ENCODE peak calls at places on chromosomes 13 and 19, in ten cellular contexts. One of them, this sample, is unnamed.

GRCh38 chr13:28637714-28638355 is 21.1 kb upstream of the POMP start:
- DNase-seq in cardiac fibroblast: no peak
- DNase-seq in dorsolateral prefrontal cortex: no peak
- DNase-seq in NCI-H345: no peak
- DNase-seq in frontal cortex: no peak
- DNase-seq in posterior cingulate gyrus: no peak
- DNase-seq in osteocyte: no peak
- DNase-seq in NCI-H774: no peak
- DNase-seq in uterus: no peak
- DNase-seq in glomerular endothelial cell: no peak
- DNase-seq in this sample: no peak

GRCh38 chr13:96540656-96541055 is 450.7 kb downstream of the HS6ST3 start:
- DNase-seq in cardiac fibroblast: no peak
- DNase-seq in dorsolateral prefrontal cortex: no peak
- DNase-seq in NCI-H345: no peak
- DNase-seq in frontal cortex: no peak
- DNase-seq in posterior cingulate gyrus: no peak
- DNase-seq in osteocyte: no peak
- DNase-seq in NCI-H774: no peak
- DNase-seq in uterus: no peak
- DNase-seq in glomerular endothelial cell: no peak
- DNase-seq in this sample: no peak

GRCh38 chr19:5782945-5783919 is 1.3 kb downstream of the PRR22 start:
- DNase-seq in cardiac fibroblast: no peak
- DNase-seq in dorsolateral prefrontal cortex: no peak
- DNase-seq in NCI-H345: no peak
- DNase-seq in frontal cortex: no peak
- DNase-seq in posterior cingulate gyrus: no peak
- DNase-seq in osteocyte: no peak
- DNase-seq in NCI-H774: no peak
- DNase-seq in uterus: no peak
- DNase-seq in glomerular endothelial cell: no peak
- DNase-seq in this sample: no peak

GRCh38 chr13:77698211-77699058 is 948 bp downstream of the SLAIN1 start:
- DNase-seq in cardiac fibroblast: peak; percentile 2
- DNase-seq in dorsolateral prefrontal cortex: peak; percentile 44
- DNase-seq in NCI-H345: peak; percentile 73
- DNase-seq in frontal cortex: peak; percentile 34
- DNase-seq in posterior cingulate gyrus: peak; percentile 78
- DNase-seq in osteocyte: no peak
- DNase-seq in NCI-H774: no peak
- DNase-seq in uterus: peak; percentile 16
- DNase-seq in glomerular endothelial cell: no peak
- DNase-seq in this sample: no peak

GRCh38 chr19:52945652-52946321 is 16.9 kb downstream of the ZNF816 start:
- DNase-seq in cardiac fibroblast: no peak
- DNase-seq in dorsolateral prefrontal cortex: no peak
- DNase-seq in NCI-H345: no peak
- DNase-seq in frontal cortex: no peak
- DNase-seq in posterior cingulate gyrus: no peak
- DNase-seq in osteocyte: no peak
- DNase-seq in NCI-H774: no peak
- DNase-seq in uterus: no peak
- DNase-seq in glomerular endothelial cell: no peak
- DNase-seq in this sample: no peak

GRCh38 chr19:29665826-29666633 is 769 bp downstream of the PLEKHF1 start:
- DNase-seq in cardiac fibroblast: peak; percentile 88
- DNase-seq in dorsolateral prefrontal cortex: no peak
- DNase-seq in NCI-H345: no peak
- DNase-seq in frontal cortex: no peak
- DNase-seq in posterior cingulate gyrus: peak; percentile 59
- DNase-seq in osteocyte: no peak
- DNase-seq in NCI-H774: no peak
- DNase-seq in uterus: peak; percentile 54
- DNase-seq in glomerular endothelial cell: no peak
- DNase-seq in this sample: no peak

GRCh38 chr19:10855879-10856522 is 7.8 kb downstream of the C19orf38 start:
- DNase-seq in cardiac fibroblast: peak; percentile 25
- DNase-seq in dorsolateral prefrontal cortex: no peak
- DNase-seq in NCI-H345: no peak
- DNase-seq in frontal cortex: no peak
- DNase-seq in posterior cingulate gyrus: no peak
- DNase-seq in osteocyte: no peak
- DNase-seq in NCI-H774: no peak
- DNase-seq in uterus: no peak
- DNase-seq in glomerular endothelial cell: no peak
- DNase-seq in this sample: no peak

GRCh38 chr19:11274533-11275086 is 12.3 kb upstream of the DOCK6 start:
- DNase-seq in cardiac fibroblast: no peak
- DNase-seq in dorsolateral prefrontal cortex: no peak
- DNase-seq in NCI-H345: no peak
- DNase-seq in frontal cortex: no peak
- DNase-seq in posterior cingulate gyrus: no peak
- DNase-seq in osteocyte: no peak
- DNase-seq in NCI-H774: no peak
- DNase-seq in uterus: no peak
- DNase-seq in glomerular endothelial cell: no peak
- DNase-seq in this sample: no peak

GRCh38 chr19:18319591-18320135 is 3.2 kb downstream of the LSM4 start:
- DNase-seq in cardiac fibroblast: no peak
- DNase-seq in dorsolateral prefrontal cortex: no peak
- DNase-seq in NCI-H345: no peak
- DNase-seq in frontal cortex: no peak
- DNase-seq in posterior cingulate gyrus: no peak
- DNase-seq in osteocyte: no peak
- DNase-seq in NCI-H774: no peak
- DNase-seq in uterus: no peak
- DNase-seq in glomerular endothelial cell: no peak
- DNase-seq in this sample: no peak

GRCh38 chr13:100946588-100946987 is 272.0 kb upstream of the TMTC4 start:
- DNase-seq in cardiac fibroblast: no peak
- DNase-seq in dorsolateral prefrontal cortex: no peak
- DNase-seq in NCI-H345: no peak
- DNase-seq in frontal cortex: no peak
- DNase-seq in posterior cingulate gyrus: no peak
- DNase-seq in osteocyte: no peak
- DNase-seq in NCI-H774: no peak
- DNase-seq in uterus: no peak
- DNase-seq in glomerular endothelial cell: no peak
- DNase-seq in this sample: no peak

GRCh38 chr13:111212517-111212873 is 97.4 kb downstream of the ARHGEF7 start:
- DNase-seq in cardiac fibroblast: no peak
- DNase-seq in dorsolateral prefrontal cortex: no peak
- DNase-seq in NCI-H345: no peak
- DNase-seq in frontal cortex: no peak
- DNase-seq in posterior cingulate gyrus: no peak
- DNase-seq in osteocyte: peak; percentile 17
- DNase-seq in NCI-H774: no peak
- DNase-seq in uterus: no peak
- DNase-seq in glomerular endothelial cell: no peak
- DNase-seq in this sample: no peak

GRCh38 chr19:47417107-47417745 is 2.1 kb downstream of the MEIS3 start:
- DNase-seq in cardiac fibroblast: no peak
- DNase-seq in dorsolateral prefrontal cortex: no peak
- DNase-seq in NCI-H345: no peak
- DNase-seq in frontal cortex: no peak
- DNase-seq in posterior cingulate gyrus: no peak
- DNase-seq in osteocyte: no peak
- DNase-seq in NCI-H774: no peak
- DNase-seq in uterus: no peak
- DNase-seq in glomerular endothelial cell: no peak
- DNase-seq in this sample: no peak

GRCh38 chr19:42273407-42274064 is 4.5 kb downstream of the CIC start:
- DNase-seq in cardiac fibroblast: no peak
- DNase-seq in dorsolateral prefrontal cortex: no peak
- DNase-seq in NCI-H345: no peak
- DNase-seq in frontal cortex: no peak
- DNase-seq in posterior cingulate gyrus: no peak
- DNase-seq in osteocyte: no peak
- DNase-seq in NCI-H774: no peak
- DNase-seq in uterus: no peak
- DNase-seq in glomerular endothelial cell: no peak
- DNase-seq in this sample: no peak

GRCh38 chr19:14107581-14108461 is 9.7 kb downstream of the PRKACA start:
- DNase-seq in cardiac fibroblast: peak; percentile 59
- DNase-seq in dorsolateral prefrontal cortex: no peak
- DNase-seq in NCI-H345: no peak
- DNase-seq in frontal cortex: no peak
- DNase-seq in posterior cingulate gyrus: no peak
- DNase-seq in osteocyte: no peak
- DNase-seq in NCI-H774: no peak
- DNase-seq in uterus: no peak
- DNase-seq in glomerular endothelial cell: peak; percentile 51
- DNase-seq in this sample: no peak

GRCh38 chr13:111337206-111337605 is 16.8 kb downstream of the TEX29 start:
- DNase-seq in cardiac fibroblast: peak; percentile 77
- DNase-seq in dorsolateral prefrontal cortex: no peak
- DNase-seq in NCI-H345: no peak
- DNase-seq in frontal cortex: no peak
- DNase-seq in posterior cingulate gyrus: no peak
- DNase-seq in osteocyte: peak; percentile 30
- DNase-seq in NCI-H774: no peak
- DNase-seq in uterus: no peak
- DNase-seq in glomerular endothelial cell: no peak
- DNase-seq in this sample: no peak

GRCh38 chr13:49020940-49021548 is 45.3 kb downstream of the FNDC3A start:
- DNase-seq in cardiac fibroblast: peak; percentile 8
- DNase-seq in dorsolateral prefrontal cortex: no peak
- DNase-seq in NCI-H345: no peak
- DNase-seq in frontal cortex: no peak
- DNase-seq in posterior cingulate gyrus: no peak
- DNase-seq in osteocyte: no peak
- DNase-seq in NCI-H774: no peak
- DNase-seq in uterus: no peak
- DNase-seq in glomerular endothelial cell: no peak
- DNase-seq in this sample: no peak

GRCh38 chr13:30739646-30740642 is 4.6 kb downstream of the ALOX5AP start:
- DNase-seq in cardiac fibroblast: peak; percentile 76
- DNase-seq in dorsolateral prefrontal cortex: no peak
- DNase-seq in NCI-H345: peak; percentile 0
- DNase-seq in frontal cortex: no peak
- DNase-seq in posterior cingulate gyrus: no peak
- DNase-seq in osteocyte: no peak
- DNase-seq in NCI-H774: no peak
- DNase-seq in uterus: no peak
- DNase-seq in glomerular endothelial cell: no peak
- DNase-seq in this sample: no peak

GRCh38 chr13:110875243-110875642 is 39.6 kb downstream of the ANKRD10 start:
- DNase-seq in cardiac fibroblast: no peak
- DNase-seq in dorsolateral prefrontal cortex: no peak
- DNase-seq in NCI-H345: no peak
- DNase-seq in frontal cortex: no peak
- DNase-seq in posterior cingulate gyrus: no peak
- DNase-seq in osteocyte: no peak
- DNase-seq in NCI-H774: no peak
- DNase-seq in uterus: no peak
- DNase-seq in glomerular endothelial cell: no peak
- DNase-seq in this sample: no peak

GRCh38 chr13:20654156-20654555 is 49.3 kb upstream of the IL17D start:
- DNase-seq in cardiac fibroblast: peak; percentile 23
- DNase-seq in dorsolateral prefrontal cortex: no peak
- DNase-seq in NCI-H345: no peak
- DNase-seq in frontal cortex: no peak
- DNase-seq in posterior cingulate gyrus: no peak
- DNase-seq in osteocyte: no peak
- DNase-seq in NCI-H774: no peak
- DNase-seq in uterus: no peak
- DNase-seq in glomerular endothelial cell: peak; percentile 25
- DNase-seq in this sample: no peak

GRCh38 chr13:35722438-35723060 is 246.1 kb upstream of the MAB21L1 start:
- DNase-seq in cardiac fibroblast: no peak
- DNase-seq in dorsolateral prefrontal cortex: no peak
- DNase-seq in NCI-H345: no peak
- DNase-seq in frontal cortex: no peak
- DNase-seq in posterior cingulate gyrus: no peak
- DNase-seq in osteocyte: no peak
- DNase-seq in NCI-H774: no peak
- DNase-seq in uterus: peak; percentile 60
- DNase-seq in glomerular endothelial cell: no peak
- DNase-seq in this sample: no peak

GRCh38 chr13:23470706-23471610 is 37.5 kb upstream of the SACS start:
- DNase-seq in cardiac fibroblast: no peak
- DNase-seq in dorsolateral prefrontal cortex: no peak
- DNase-seq in NCI-H345: no peak
- DNase-seq in frontal cortex: no peak
- DNase-seq in posterior cingulate gyrus: no peak
- DNase-seq in osteocyte: no peak
- DNase-seq in NCI-H774: peak; percentile 26
- DNase-seq in uterus: no peak
- DNase-seq in glomerular endothelial cell: no peak
- DNase-seq in this sample: no peak

GRCh38 chr13:92959790-92960189 is 266.8 kb upstream of the GPC6 start:
- DNase-seq in cardiac fibroblast: no peak
- DNase-seq in dorsolateral prefrontal cortex: no peak
- DNase-seq in NCI-H345: no peak
- DNase-seq in frontal cortex: no peak
- DNase-seq in posterior cingulate gyrus: no peak
- DNase-seq in osteocyte: no peak
- DNase-seq in NCI-H774: no peak
- DNase-seq in uterus: no peak
- DNase-seq in glomerular endothelial cell: no peak
- DNase-seq in this sample: no peak

GRCh38 chr19:29836409-29836825 is 24.6 kb downstream of the CCNE1 start:
- DNase-seq in cardiac fibroblast: no peak
- DNase-seq in dorsolateral prefrontal cortex: no peak
- DNase-seq in NCI-H345: no peak
- DNase-seq in frontal cortex: no peak
- DNase-seq in posterior cingulate gyrus: no peak
- DNase-seq in osteocyte: no peak
- DNase-seq in NCI-H774: no peak
- DNase-seq in uterus: no peak
- DNase-seq in glomerular endothelial cell: no peak
- DNase-seq in this sample: no peak

GRCh38 chr13:97259787-97260641 is 37.9 kb downstream of the MBNL2 start:
- DNase-seq in cardiac fibroblast: peak; percentile 86
- DNase-seq in dorsolateral prefrontal cortex: no peak
- DNase-seq in NCI-H345: no peak
- DNase-seq in frontal cortex: no peak
- DNase-seq in posterior cingulate gyrus: no peak
- DNase-seq in osteocyte: no peak
- DNase-seq in NCI-H774: no peak
- DNase-seq in uterus: no peak
- DNase-seq in glomerular endothelial cell: peak; percentile 82
- DNase-seq in this sample: no peak

GRCh38 chr19:45103625-45104319 is 10.8 kb downstream of the PPP1R37 start:
- DNase-seq in cardiac fibroblast: no peak
- DNase-seq in dorsolateral prefrontal cortex: no peak
- DNase-seq in NCI-H345: peak; percentile 87
- DNase-seq in frontal cortex: peak; percentile 43
- DNase-seq in posterior cingulate gyrus: no peak
- DNase-seq in osteocyte: no peak
- DNase-seq in NCI-H774: no peak
- DNase-seq in uterus: no peak
- DNase-seq in glomerular endothelial cell: no peak
- DNase-seq in this sample: no peak

GRCh38 chr19:10227215-10227971 is 3.7 kb downstream of the S1PR2 start:
- DNase-seq in cardiac fibroblast: peak; percentile 63
- DNase-seq in dorsolateral prefrontal cortex: peak; percentile 96
- DNase-seq in NCI-H345: no peak
- DNase-seq in frontal cortex: peak; percentile 70
- DNase-seq in posterior cingulate gyrus: peak; percentile 96
- DNase-seq in osteocyte: no peak
- DNase-seq in NCI-H774: no peak
- DNase-seq in uterus: peak; percentile 46
- DNase-seq in glomerular endothelial cell: no peak
- DNase-seq in this sample: no peak

GRCh38 chr19:52691215-52691610 is 43.6 kb downstream of the ZNF611 start:
- DNase-seq in cardiac fibroblast: no peak
- DNase-seq in dorsolateral prefrontal cortex: no peak
- DNase-seq in NCI-H345: no peak
- DNase-seq in frontal cortex: no peak
- DNase-seq in posterior cingulate gyrus: no peak
- DNase-seq in osteocyte: no peak
- DNase-seq in NCI-H774: no peak
- DNase-seq in uterus: no peak
- DNase-seq in glomerular endothelial cell: no peak
- DNase-seq in this sample: no peak

GRCh38 chr19:55461974-55462628 is 659 bp upstream of the ISOC2 start:
- DNase-seq in cardiac fibroblast: peak; percentile 51
- DNase-seq in dorsolateral prefrontal cortex: no peak
- DNase-seq in NCI-H345: peak; percentile 26
- DNase-seq in frontal cortex: no peak
- DNase-seq in posterior cingulate gyrus: no peak
- DNase-seq in osteocyte: no peak
- DNase-seq in NCI-H774: no peak
- DNase-seq in uterus: no peak
- DNase-seq in glomerular endothelial cell: no peak
- DNase-seq in this sample: no peak